ENCODE peak calls at places on chromosomes 3 and 15, in five cellular contexts. Y is stomach, D is AG09319, L is nephron progenitor cell, U is adrenal gland. E is an unnamed sample.

GRCh38 chr3:119582178-119582577 is 2.9 kb downstream of the ADPRH start:
- DNase-seq in Y (no peak), D (no peak), U (no peak), L (no peak), E (no peak)

GRCh38 chr3:14725015-14725431 is 50.1 kb downstream of the C3orf20 start:
- DNase-seq in L (no peak), Y (no peak), D (peak; percentile 19), U (no peak), E (no peak)

GRCh38 chr3:98974442-98974841 is 72.9 kb upstream of the DCBLD2 start:
- DNase-seq in U (no peak), Y (no peak), D (no peak), L (no peak), E (no peak)

GRCh38 chr15:42385206-42385979 is 26.1 kb downstream of the CAPN3 start:
- DNase-seq in Y (peak; percentile 31), D (no peak), L (peak; percentile 54), U (no peak), E (no peak)

GRCh38 chr3:40930772-40931171 is 268.5 kb upstream of the CTNNB1 start:
- DNase-seq in U (no peak), Y (no peak), D (no peak), L (no peak), E (no peak)

GRCh38 chr3:169548194-169548593 is 115.3 kb downstream of the MECOM start:
- DNase-seq in D (no peak), L (no peak), Y (no peak), U (no peak), E (no peak)

GRCh38 chr3:187016639-187017345 is 86.5 kb downstream of the ST6GAL1 start:
- DNase-seq in U (no peak), D (no peak), L (no peak), Y (no peak), E (no peak)

GRCh38 chr3:194548346-194549321 is 61.8 kb upstream of the ATP13A3 start:
- DNase-seq in D (no peak), U (no peak), L (no peak), Y (no peak), E (no peak)

GRCh38 chr3:197031315-197032285 is 2.0 kb upstream of the MELTF start:
- DNase-seq in U (peak; percentile 93), D (peak; percentile 95), L (no peak), Y (peak; percentile 70), E (peak; percentile 97)

GRCh38 chr15:51878446-51879386 is 49.3 kb downstream of the TMOD3 start:
- DNase-seq in U (no peak), Y (no peak), L (no peak), D (peak; percentile 74), E (no peak)

GRCh38 chr15:88342666-88343065 is 86.1 kb upstream of the NTRK3 start:
- DNase-seq in Y (no peak), U (no peak), L (no peak), D (no peak), E (no peak)

GRCh38 chr15:70556376-70556775 is 207.0 kb downstream of the UACA start:
- DNase-seq in L (no peak), Y (peak; percentile 16), D (no peak), U (no peak), E (no peak)

GRCh38 chr3:150751781-150752263 is 11.1 kb downstream of the SIAH2 start:
- DNase-seq in Y (peak; percentile 65), D (no peak), L (no peak), U (no peak), E (no peak)

GRCh38 chr15:45126535-45127158 is 3.0 kb downstream of the DUOXA1 start:
- DNase-seq in D (no peak), L (no peak), U (no peak), Y (peak; percentile 60), E (no peak)

GRCh38 chr3:10557783-10558373 is 52.5 kb upstream of the ATP2B2 start:
- DNase-seq in D (no peak), Y (no peak), L (no peak), U (peak; percentile 27), E (no peak)

GRCh38 chr3:146521356-146521755 is 23.1 kb downstream of the PLSCR1 start:
- DNase-seq in U (no peak), L (no peak), Y (no peak), D (no peak), E (no peak)

GRCh38 chr15:45690581-45691260 is 55.9 kb downstream of the SQOR start:
- DNase-seq in L (no peak), Y (no peak), U (no peak), D (no peak), E (no peak)

GRCh38 chr3:49805367-49805782 is 2.3 kb downstream of the INKA1 start:
- DNase-seq in U (peak; percentile 56), Y (peak; percentile 83), L (no peak), D (peak; percentile 89), E (no peak)

GRCh38 chr3:123390865-123391613 is 57.9 kb downstream of the ADCY5 start:
- DNase-seq in D (peak; percentile 4), U (no peak), L (peak; percentile 32), Y (no peak), E (no peak)

GRCh38 chr15:39743611-39744010 is 39.0 kb downstream of the FSIP1 start:
- DNase-seq in D (no peak), Y (no peak), L (no peak), U (no peak), E (no peak)

GRCh38 chr3:179005213-179005612 is 66.4 kb downstream of the ZMAT3 start:
- DNase-seq in L (no peak), D (no peak), U (no peak), Y (no peak), E (no peak)

GRCh38 chr3:73052857-73053256 is 8.6 kb upstream of the EBLN2 start:
- DNase-seq in U (no peak), L (no peak), Y (no peak), D (no peak), E (no peak)

GRCh38 chr3:1987983-1988382 is 110.7 kb upstream of the CNTN4 start:
- DNase-seq in Y (no peak), D (no peak), L (peak; percentile 8), U (no peak), E (no peak)

GRCh38 chr3:101868534-101869464 is 19.5 kb downstream of the NFKBIZ start:
- DNase-seq in U (no peak), D (no peak), Y (peak; percentile 67), L (no peak), E (no peak)

GRCh38 chr15:75695206-75695605 is 17.4 kb downstream of the CSPG4 start:
- DNase-seq in U (no peak), D (no peak), Y (no peak), L (no peak), E (no peak)

GRCh38 chr15:39167114-39168058 is 413.5 kb upstream of the THBS1 start:
- DNase-seq in U (no peak), Y (no peak), D (no peak), L (no peak), E (no peak)

GRCh38 chr15:90885432-90886290 is 1.4 kb downstream of the FES start:
- DNase-seq in D (no peak), Y (peak; percentile 77), L (peak; percentile 92), U (peak; percentile 78), E (peak; percentile 85)

GRCh38 chr3:165523801-165524200 is 313.4 kb downstream of the BCHE start:
- DNase-seq in U (no peak), L (no peak), D (no peak), Y (no peak), E (no peak)

GRCh38 chr15:78130012-78130353 is 1.3 kb downstream of the CIB2 start:
- DNase-seq in L (no peak), Y (no peak), D (no peak), U (no peak), E (no peak)

GRCh38 chr3:60669636-60670035 is 581.6 kb downstream of the FHIT start:
- DNase-seq in L (no peak), U (no peak), D (no peak), Y (no peak), E (no peak)
- TF ChIP-seq CTCF in L (no peak), U (no peak), D (no peak), Y (no peak), E (no peak)

DNA sequence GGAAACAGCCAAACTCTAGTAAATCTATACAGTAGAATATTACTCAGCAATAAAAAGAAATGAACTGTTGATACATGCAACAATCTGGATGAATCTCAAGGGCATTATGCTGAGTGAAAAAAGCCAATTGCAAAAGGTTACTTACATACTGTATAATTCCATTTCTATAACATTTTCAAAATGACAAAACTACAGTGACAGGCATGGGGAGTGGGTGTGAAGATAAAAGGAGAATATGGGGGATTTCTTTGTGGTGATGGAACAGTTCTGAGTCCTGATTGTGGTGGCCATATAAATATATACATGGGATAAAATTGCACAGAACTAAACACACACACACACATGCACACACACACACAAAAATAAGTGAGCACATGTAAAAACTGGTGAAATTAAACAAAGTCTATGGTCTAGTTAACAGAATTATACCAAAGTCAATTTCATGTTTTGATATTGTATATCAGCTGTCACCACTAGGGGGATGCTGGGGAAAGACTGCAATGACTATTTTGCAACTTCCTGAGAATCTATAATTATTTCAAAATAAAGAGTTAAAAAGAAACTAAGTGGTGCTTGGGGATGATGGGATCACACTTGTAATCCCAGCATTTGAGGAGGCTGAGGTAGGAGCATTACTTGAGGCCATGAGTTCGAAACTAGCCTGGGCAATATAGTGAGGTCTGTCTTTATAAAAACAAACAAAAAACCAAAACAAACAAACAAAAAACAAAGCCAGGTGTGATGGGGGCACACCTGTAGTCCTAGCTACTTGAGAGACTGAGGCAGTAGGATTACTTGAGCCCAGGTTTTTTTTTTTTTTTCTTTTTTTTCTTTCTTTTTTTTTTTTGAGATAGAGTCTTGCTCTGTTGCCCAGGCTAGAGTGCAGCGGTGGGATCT is 66.0 kb downstream of the SPTSSB start:
- DNase-seq in D (no peak), L (no peak), U (no peak), Y (no peak), E (no peak)
- TF ChIP-seq CTCF in D (peak; percentile 77), L (peak; percentile 54), U (peak; percentile 49), Y (peak; percentile 25), E (peak; percentile 78)

GRCh38 chr3:158773845-158774542 is 27.9 kb upstream of the MFSD1 start:
- DNase-seq in D (no peak), L (no peak), U (no peak), Y (no peak), E (no peak)
- TF ChIP-seq CTCF in D (no peak), L (no peak), U (no peak), Y (no peak), E (no peak)

GRCh38 chr3:16335364-16335763 is 70.4 kb downstream of the OXNAD1 start:
- DNase-seq in Y (no peak), U (no peak), L (no peak), D (no peak), E (no peak)

GRCh38 chr3:16335772-16336621 is 71.0 kb downstream of the OXNAD1 start:
- DNase-seq in D (no peak), Y (no peak), U (no peak), L (no peak), E (no peak)

GRCh38 chr3:16334909-16335308 is 69.9 kb downstream of the OXNAD1 start:
- DNase-seq in U (no peak), Y (no peak), D (no peak), L (no peak), E (no peak)

GRCh38 chr3:16338124-16338523 is 73.1 kb downstream of the OXNAD1 start:
- DNase-seq in U (no peak), Y (peak; percentile 30), D (no peak), L (no peak), E (peak; percentile 72)

GRCh38 chr3:16336876-16337275 is 71.9 kb downstream of the OXNAD1 start:
- DNase-seq in U (no peak), Y (no peak), L (no peak), D (no peak), E (no peak)
- TF ChIP-seq CTCF in U (no peak), Y (no peak), L (no peak), D (no peak), E (no peak)

E was measured in CD14-positive monocyte.